ENCODE peak calls at places on chromosomes 11 and 22, in seven cellular contexts. W, P, J, R, G, Z and Y are unnamed samples. For H3K4me1 and H3K9me3, the result is how much of the 10 kb centered on the place peaks cover.

GRCh38 chr11:19344661-19345518 is 104.1 kb upstream of the E2F8 start:
- DNase-seq in W (peak), P (no peak), J (peak), R (peak), G (peak), Z (peak), Y (peak)

GRCh38 chr11:46410021-46410420 is 18.4 kb upstream of the CHRM4 start:
- DNase-seq in W (no peak), P (no peak), J (peak), R (no peak), G (no peak), Z (no peak), Y (peak)

GRCh38 chr11:73009972-73010371 is 132.1 kb downstream of the FCHSD2 start:
- DNase-seq in W (no peak), P (no peak), J (no peak), R (no peak), G (no peak), Z (no peak), Y (no peak)

GRCh38 chr11:5046754-5047330 is 516 bp downstream of the OR52J3 start:
- DNase-seq in W (no peak), P (no peak), J (no peak), R (no peak), G (no peak), Z (no peak), Y (no peak)

GRCh38 chr11:833114-833791 is 501 bp downstream of the CD151 start:
- DNase-seq in W (no peak), P (peak), J (peak), R (no peak), G (peak), Z (peak), Y (peak)

GRCh38 chr11:5380740-5381342 is 2.8 kb upstream of the OR51M1 start:
- DNase-seq in W (peak), P (peak), J (peak), R (peak), G (no peak), Z (peak), Y (peak)

GRCh38 chr11:76656087-76656531 is 14.4 kb downstream of the LRRC32 start:
- DNase-seq in W (no peak), P (no peak), J (no peak), R (peak), G (no peak), Z (no peak), Y (peak)

GRCh38 chr11:109423114-109423859 is 1.3 kb downstream of the C11orf87 start:
- DNase-seq in W (no peak), P (peak), J (peak), R (no peak), G (no peak), Z (no peak), Y (peak)

GRCh38 chr11:78646564-78647185 is 72.0 kb upstream of the NARS2 start:
- DNase-seq in W (peak), P (peak), J (peak), R (no peak), G (no peak), Z (peak), Y (no peak)

GRCh38 chr11:126279191-126279590 is 3.7 kb upstream of the TIRAP start:
- DNase-seq in W (no peak), P (no peak), J (no peak), R (no peak), G (no peak), Z (no peak), Y (no peak)

GRCh38 chr11:24406980-24407379 is 89.9 kb upstream of the LUZP2 start:
- DNase-seq in W (no peak), P (no peak), J (no peak), R (no peak), G (no peak), Z (no peak), Y (no peak)

GRCh38 chr11:112237451-112237850 is 11.2 kb downstream of the PTS start:
- DNase-seq in W (no peak), P (no peak), J (no peak), R (no peak), G (no peak), Z (no peak), Y (no peak)

GRCh38 chr11:20530942-20531703 is 68.3 kb upstream of the SLC6A5 start:
- DNase-seq in W (no peak), P (peak), J (no peak), R (no peak), G (no peak), Z (no peak), Y (no peak)

GRCh38 chr22:28710889-28711285 is 30.7 kb downstream of the CHEK2 start:
- DNase-seq in W (no peak), P (peak), J (peak), R (no peak), G (no peak), Z (no peak), Y (no peak)

GRCh38 chr22:24968066-24968561 is 15.6 kb downstream of the KIAA1671 start:
- DNase-seq in W (no peak), P (no peak), J (no peak), R (no peak), G (peak), Z (no peak), Y (peak)

GRCh38 chr22:30310881-30311771 is 15.6 kb downstream of the TBC1D10A start:
- DNase-seq in W (peak), P (peak), J (peak), R (peak), G (peak), Z (peak), Y (peak)
- H3K4me1 ChIP-seq in W (half or more), P (half or more), J (under half), R (half or more), G (under half), Z (under half), Y (under half)

GRCh38 chr22:49044776-49045175 is 782.9 kb downstream of the BRD1 start:
- DNase-seq in W (no peak), P (no peak), J (no peak), R (no peak), G (no peak), Z (no peak), Y (no peak)
- H3K9me3 ChIP-seq in W (under half), P (under half), J (under half), R (under half), G (under half), Z (under half), Y (under half)

GRCh38 chr11:10658621-10659338 is 34.8 kb downstream of the IRAG1 start:
- DNase-seq in W (no peak), P (no peak), J (no peak), R (no peak), G (no peak), Z (no peak), Y (no peak)

GRCh38 chr11:10655931-10656576 is 37.5 kb downstream of the IRAG1 start:
- DNase-seq in W (no peak), P (no peak), J (no peak), R (no peak), G (no peak), Z (no peak), Y (no peak)

GRCh38 chr11:10659339-10660216 is 34.0 kb downstream of the IRAG1 start:
- DNase-seq in W (no peak), P (peak), J (peak), R (peak), G (peak), Z (no peak), Y (no peak)

GRCh38 chr11:10655227-10655626 is 38.3 kb downstream of the IRAG1 start:
- DNase-seq in W (no peak), P (no peak), J (no peak), R (no peak), G (no peak), Z (no peak), Y (no peak)

DNA sequence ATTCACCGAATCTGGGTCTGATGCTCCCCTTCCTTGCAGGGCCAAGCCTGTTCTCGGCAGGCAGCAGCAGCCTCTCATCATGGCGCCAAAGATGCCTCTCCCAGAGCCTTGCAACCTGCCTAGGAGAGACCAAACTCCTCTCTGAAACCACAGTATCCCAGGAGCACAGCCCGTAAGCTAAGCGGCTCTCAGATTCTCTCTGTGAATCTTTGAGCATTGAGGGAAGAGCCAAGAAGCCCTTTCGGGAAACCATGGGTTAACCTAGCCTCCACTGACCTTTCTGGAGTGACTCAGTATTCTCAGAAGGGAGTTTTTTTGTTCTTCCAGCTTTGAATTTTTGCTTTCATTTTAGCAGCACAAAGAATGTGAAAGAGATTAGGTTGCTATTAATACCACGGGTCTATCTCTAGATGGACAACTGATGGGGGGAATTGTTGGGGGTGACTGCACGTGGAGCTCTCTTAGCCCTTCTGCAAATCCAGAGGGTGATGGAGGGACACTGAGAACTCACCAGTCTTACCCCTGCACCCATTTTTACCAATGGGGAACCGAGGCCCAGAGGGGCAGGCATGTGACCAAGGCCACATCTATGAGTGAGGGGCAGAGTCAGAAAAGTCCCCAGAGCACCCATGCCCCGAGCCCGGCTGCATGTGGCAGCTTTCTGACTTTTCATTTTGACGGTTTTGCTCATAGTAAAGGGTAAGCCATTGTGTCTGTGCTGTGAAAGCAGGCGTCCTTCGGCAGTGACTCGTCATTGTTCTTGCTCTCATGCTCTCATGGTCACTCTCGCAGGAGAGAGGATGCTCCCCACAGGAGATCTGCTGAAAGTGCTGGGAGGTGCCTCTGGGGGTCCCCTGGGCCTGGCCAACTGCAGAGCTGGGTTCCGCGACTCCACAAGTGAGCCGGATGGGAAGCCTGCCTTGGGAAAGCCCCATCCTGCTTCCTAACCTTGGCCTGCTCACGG is 36.0 kb downstream of the IRAG1 start:
- DNase-seq in W (no peak), P (peak), J (peak), R (no peak), G (peak), Z (no peak), Y (no peak)
- H3K4me1 ChIP-seq in W (half or more), P (half or more), J (under half), R (half or more), G (under half), Z (under half), Y (under half)

DNA sequence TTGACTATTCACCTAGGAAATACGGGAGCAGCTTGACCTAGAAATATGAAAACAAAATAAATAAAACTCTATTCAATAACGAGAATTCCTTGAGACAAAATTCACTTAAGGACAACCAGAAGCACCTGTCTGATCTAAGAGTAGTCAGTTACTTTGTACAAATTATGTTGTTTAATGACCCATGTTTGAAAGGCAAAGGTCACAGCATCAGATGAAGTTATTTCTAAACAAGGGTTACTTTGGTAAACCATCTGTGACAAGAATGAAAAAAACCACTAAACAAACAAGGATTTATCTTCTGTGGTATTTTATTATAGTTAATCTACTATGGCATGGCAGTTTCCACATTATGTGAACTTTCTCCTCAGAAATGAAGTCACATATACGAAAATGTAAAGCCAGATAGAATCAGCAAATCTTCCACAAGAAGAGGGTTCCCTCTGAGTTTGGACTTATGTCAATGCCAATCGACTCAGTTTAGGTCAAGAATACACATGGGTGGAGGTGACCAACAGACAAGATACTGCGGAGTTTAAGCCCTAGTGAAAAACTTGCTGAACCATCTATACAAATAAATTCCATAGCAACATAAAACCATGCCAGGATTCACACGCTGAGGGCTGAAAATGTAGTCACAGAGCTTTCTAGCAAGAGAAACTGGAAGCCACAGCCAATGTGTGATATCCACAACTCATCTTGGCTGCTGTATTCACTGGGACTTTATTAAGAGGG is 53.4 kb downstream of the NCAPD3 start:
- DNase-seq in W (no peak), P (no peak), J (no peak), R (no peak), G (no peak), Z (no peak), Y (no peak)
- H3K9me3 ChIP-seq in W (under half), P (under half), J (under half), R (under half), G (under half), Z (under half), Y (under half)

GRCh38 chr11:69272055-69272454 is 21.9 kb upstream of the MYEOV start:
- DNase-seq in W (no peak), P (no peak), J (no peak), R (no peak), G (no peak), Z (no peak), Y (no peak)
- H3K4me1 ChIP-seq in W (under half), P (under half), J (under half), R (under half), G (under half), Z (under half), Y (under half)

GRCh38 chr22:42101186-42101585 is 10.6 kb upstream of the NDUFA6 start:
- DNase-seq in W (no peak), P (no peak), J (no peak), R (no peak), G (no peak), Z (no peak), Y (no peak)
- H3K9me3 ChIP-seq in W (under half), P (under half), J (under half), R (under half), G (under half), Z (under half), Y (under half)

GRCh38 chr11:94857337-94857736 is 89.2 kb downstream of the AMOTL1 start:
- DNase-seq in W (no peak), P (no peak), J (no peak), R (no peak), G (no peak), Z (no peak), Y (no peak)
- H3K4me1 ChIP-seq in W (under half), P (under half), J (under half), R (under half), G (under half), Z (under half), Y (under half)

GRCh38 chr22:47625531-47626427 is 863.3 kb downstream of the TBC1D22A start:
- DNase-seq in W (no peak), P (no peak), J (no peak), R (no peak), G (no peak), Z (no peak), Y (peak)
- H3K9me3 ChIP-seq in W (under half), P (under half), J (under half), R (under half), G (under half), Z (under half), Y (under half)

DNA sequence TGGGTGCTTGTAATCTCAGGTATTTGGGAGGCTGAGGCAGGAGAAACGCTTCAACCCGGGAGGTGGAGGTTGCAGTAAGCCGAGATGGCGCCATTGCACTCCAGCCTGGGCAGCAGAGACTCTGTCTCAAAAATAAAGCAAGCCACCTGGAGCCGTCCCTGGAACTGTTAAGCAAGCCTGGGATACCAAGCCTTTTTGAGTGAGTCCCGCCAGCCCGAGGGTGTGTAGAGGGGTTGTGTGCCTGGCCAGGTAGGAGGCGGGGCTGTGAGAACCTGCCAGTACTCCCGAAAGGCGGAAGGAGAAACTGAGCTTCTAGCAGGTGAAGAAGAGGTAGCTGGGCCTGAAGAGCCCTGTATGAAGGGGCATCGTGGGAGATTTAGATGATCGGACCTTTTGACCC is 52.4 kb downstream of the TRIOBP start:
- DNase-seq in W (no peak), P (no peak), J (no peak), R (no peak), G (peak), Z (no peak), Y (peak)
- H3K4me1 ChIP-seq in W (half or more), P (half or more), J (under half), R (half or more), G (half or more), Z (under half), Y (under half)